ENCODE peak calls at places on chromosomes 11 and 22, in seven cellular contexts. I, F, L, H, R, A and Q are unnamed samples.

GRCh38 chr22:49582671-49583070 is 245.0 kb downstream of the BRD1 start:
- DNase-seq in I (no peak), F (no peak), L (no peak), H (no peak), R (no peak), A (no peak), Q (no peak)

GRCh38 chr22:35838849-35839646 is 121.4 kb downstream of the APOL5 start:
- DNase-seq in I (no peak), F (no peak), L (peak), H (peak), R (no peak), A (peak), Q (no peak)

GRCh38 chr11:16226245-16226644 is 130.1 kb downstream of the SOX6 start:
- DNase-seq in I (no peak), F (no peak), L (no peak), H (peak), R (no peak), A (peak), Q (peak)

GRCh38 chr11:126993599-126993998 is 7.0 kb downstream of the KIRREL3 start:
- DNase-seq in I (no peak), F (no peak), L (peak), H (no peak), R (no peak), A (no peak), Q (no peak)

GRCh38 chr11:119728226-119728626 is 774 bp downstream of the NECTIN1 start:
- DNase-seq in I (peak), F (no peak), L (peak), H (peak), R (peak), A (no peak), Q (no peak)

GRCh38 chr22:40326905-40327735 is 19.2 kb upstream of the ADSL start:
- DNase-seq in I (no peak), F (no peak), L (peak), H (peak), R (no peak), A (no peak), Q (no peak)

GRCh38 chr22:30238136-30238535 is 8.4 kb downstream of the LIF start:
- DNase-seq in I (no peak), F (no peak), L (no peak), H (no peak), R (no peak), A (no peak), Q (no peak)

GRCh38 chr11:57638811-57639320 is 10.8 kb downstream of the YPEL4 start:
- DNase-seq in I (no peak), F (no peak), L (peak), H (no peak), R (no peak), A (no peak), Q (no peak)

GRCh38 chr11:47325271-47326041 is 27.0 kb downstream of the MYBPC3 start:
- DNase-seq in I (no peak), F (no peak), L (no peak), H (no peak), R (no peak), A (peak), Q (no peak)

GRCh38 chr11:199004-199581 is 6.2 kb downstream of the SCGB1C1 start:
- DNase-seq in I (no peak), F (no peak), L (no peak), H (no peak), R (no peak), A (no peak), Q (no peak)

GRCh38 chr11:57248780-57249383 is 11.8 kb upstream of the APLNR start:
- DNase-seq in I (peak), F (no peak), L (peak), H (peak), R (peak), A (peak), Q (peak)